ENCODE peak calls at places on chromosomes 16 and 17, in nine cellular contexts. K is HT1080; F is activated T-helper 9 cell treated with anti-CD3 and anti-CD28 coated beads, Interleukin-2, amount 50 U/mL, for 16 hours; C is PC-3; U is cardiac fibroblast; G is NCI-H345; Y is cerebellum; N is right cardiac atrium; V is keratinocyte. O is an unnamed sample.

GRCh38 chr17:33725675-33726271 is 432.7 kb upstream of the ASIC2 start:
- DNase-seq in K (peak), F (no peak), C (peak), U (peak), G (peak), Y (no peak), N (peak), V (no peak), O (peak)

GRCh38 chr16:154223-155030 is 2.0 kb downstream of the HBZ start:
- DNase-seq in K (no peak), F (no peak), C (no peak), U (no peak), G (peak), Y (peak), N (peak), V (no peak), O (peak)

GRCh38 chr16:88348377-88349152 is 34.2 kb upstream of the ZNF469 start:
- DNase-seq in K (no peak), F (no peak), C (no peak), U (no peak), G (no peak), Y (no peak), N (no peak), V (no peak), O (no peak)

GRCh38 chr16:10500582-10500981 is 79.8 kb downstream of the EMP2 start:
- DNase-seq in K (no peak), F (no peak), C (no peak), U (no peak), G (no peak), Y (no peak), N (no peak), V (no peak), O (no peak)

GRCh38 chr16:70703041-70703834 is 17.4 kb upstream of the MTSS2 start:
- DNase-seq in K (peak), F (no peak), C (no peak), U (peak), G (peak), Y (peak), N (peak), V (no peak), O (no peak)

GRCh38 chr17:48641541-48642058 is 15.4 kb upstream of the HOXB9 start:
- DNase-seq in K (no peak), F (no peak), C (no peak), U (no peak), G (no peak), Y (no peak), N (no peak), V (no peak), O (no peak)

GRCh38 chr16:79195948-79196347 is 404.6 kb downstream of the MAF start:
- DNase-seq in K (no peak), F (no peak), C (no peak), U (no peak), G (no peak), Y (no peak), N (no peak), V (no peak), O (no peak)

GRCh38 chr17:74268052-74268451 is 6.0 kb upstream of the DNAI2 start:
- DNase-seq in K (no peak), F (no peak), C (no peak), U (no peak), G (no peak), Y (no peak), N (no peak), V (no peak), O (no peak)

GRCh38 chr17:67227488-67227887 is 17.5 kb downstream of the HELZ start:
- DNase-seq in K (no peak), F (no peak), C (no peak), U (peak), G (no peak), Y (no peak), N (no peak), V (no peak), O (no peak)

GRCh38 chr16:87305505-87306391 is 11.4 kb downstream of the C16orf95 start:
- DNase-seq in K (no peak), F (no peak), C (no peak), U (peak), G (no peak), Y (no peak), N (no peak), V (no peak), O (no peak)

GRCh38 chr16:73949574-73950348 is 346.9 kb upstream of the PSMD7 start:
- DNase-seq in K (peak), F (no peak), C (peak), U (peak), G (no peak), Y (no peak), N (no peak), V (no peak), O (no peak)

GRCh38 chr17:15952916-15953865 is 8.3 kb downstream of the ADORA2B start:
- DNase-seq in K (no peak), F (no peak), C (no peak), U (no peak), G (no peak), Y (no peak), N (no peak), V (no peak), O (no peak)

GRCh38 chr17:45852535-45853297 is 8.0 kb downstream of the SPPL2C start:
- DNase-seq in K (peak), F (peak), C (peak), U (peak), G (peak), Y (peak), N (no peak), V (no peak), O (peak)

GRCh38 chr17:64203630-64204029 is 59.4 kb downstream of the TEX2 start:
- DNase-seq in K (no peak), F (no peak), C (no peak), U (no peak), G (no peak), Y (no peak), N (no peak), V (no peak), O (no peak)